ENCODE peak calls at places on chromosome 2, in ten cellular contexts. H is astrocyte; N is HCT116; E is NCI-H226; Q is stimulated activated CD4-positive, alpha-beta T cell treated with anti-CD3 and anti-CD28 coated beads, Interleukin-2, amount 100 ng/mL, for 48 hours; R is A673; C is heart right ventricle; V is neural crest cell; I is tibial artery; A is sigmoid colon. W is an unnamed sample.

GRCh38 chr2:108911807-108912628 is 77.0 kb downstream of the EDAR start:
- DNase-seq in H (no peak), N (no peak), C (no peak), E (no peak), I (peak; percentile 51), A (peak; percentile 55), Q (no peak), R (no peak), V (no peak), W (no peak)

GRCh38 chr2:147546109-147546508 is 298.7 kb upstream of the ACVR2A start:
- DNase-seq in I (no peak), R (no peak), V (no peak), A (no peak), E (no peak), N (no peak), Q (no peak), H (no peak), C (no peak), W (no peak)

GRCh38 chr2:183070942-183071844 is 7.4 kb upstream of the DUSP19 start:
- DNase-seq in H (peak; percentile 16), Q (peak; percentile 2), A (no peak), E (no peak), C (peak; percentile 40), N (no peak), V (peak; percentile 44), R (peak; percentile 28), I (peak; percentile 71), W (peak; percentile 31)

GRCh38 chr2:145095641-145096435 is 575.9 kb upstream of the ZEB2 start:
- DNase-seq in Q (no peak), A (no peak), V (no peak), N (no peak), I (no peak), E (peak; percentile 84), C (no peak), H (peak; percentile 93), R (no peak), W (no peak)

GRCh38 chr2:72103161-72103560 is 44.5 kb downstream of the CYP26B1 start:
- DNase-seq in V (no peak), H (no peak), C (no peak), A (no peak), I (no peak), R (no peak), N (no peak), E (no peak), Q (no peak), W (no peak)

GRCh38 chr2:19021721-19022120 is 336.7 kb downstream of the OSR1 start:
- DNase-seq in V (no peak), I (no peak), R (peak; percentile 6), A (no peak), E (no peak), H (peak; percentile 75), C (no peak), N (no peak), Q (no peak), W (no peak)

GRCh38 chr2:33589444-33589843 is 9.7 kb downstream of the FAM98A start:
- DNase-seq in E (no peak), C (no peak), H (no peak), A (no peak), V (no peak), I (no peak), Q (no peak), N (no peak), R (no peak), W (no peak)

GRCh38 chr2:37877457-37878315 is 47.4 kb upstream of the RMDN2 start:
- DNase-seq in I (no peak), V (no peak), E (peak; percentile 40), R (peak; percentile 75), H (peak; percentile 32), Q (no peak), C (no peak), A (no peak), N (peak; percentile 35), W (peak; percentile 7)